ENCODE peak calls at places on chromosomes 11 and 22, in nine cellular contexts. One of them, this sample, is unnamed.

GRCh38 chr11:112784323-112785073 is 176.7 kb upstream of the NCAM1 start:
- DNase-seq in fibroblast of villous mesenchyme: peak; percentile 3
- DNase-seq in IMR-90: no peak
- DNase-seq in Caco-2: no peak
- DNase-seq in naive thymus-derived CD4-positive, alpha-beta T cell: no peak
- DNase-seq in mesendoderm: peak; percentile 31
- DNase-seq in NB4: no peak
- DNase-seq in heart left ventricle: peak; percentile 91
- DNase-seq in neuronal stem cell: no peak
- DNase-seq in this sample: peak; percentile 35

GRCh38 chr11:60087239-60087638 is 1.2 kb upstream of the MS4A2 start:
- DNase-seq in naive thymus-derived CD4-positive, alpha-beta T cell: no peak
- DNase-seq in fibroblast of villous mesenchyme: no peak
- DNase-seq in IMR-90: no peak
- DNase-seq in NB4: no peak
- DNase-seq in heart left ventricle: no peak
- DNase-seq in neuronal stem cell: no peak
- DNase-seq in Caco-2: no peak
- DNase-seq in mesendoderm: no peak
- DNase-seq in this sample: no peak

GRCh38 chr11:29962243-29962642 is 54.6 kb downstream of the KCNA4 start:
- DNase-seq in Caco-2: peak; percentile 46
- DNase-seq in neuronal stem cell: no peak
- DNase-seq in mesendoderm: peak; percentile 75
- DNase-seq in NB4: peak; percentile 23
- DNase-seq in heart left ventricle: no peak
- DNase-seq in fibroblast of villous mesenchyme: no peak
- DNase-seq in IMR-90: no peak
- DNase-seq in naive thymus-derived CD4-positive, alpha-beta T cell: no peak
- DNase-seq in this sample: no peak

GRCh38 chr22:47138898-47139789 is 376.7 kb downstream of the TBC1D22A start:
- DNase-seq in mesendoderm: no peak
- DNase-seq in naive thymus-derived CD4-positive, alpha-beta T cell: no peak
- DNase-seq in IMR-90: no peak
- DNase-seq in Caco-2: no peak
- DNase-seq in heart left ventricle: peak; percentile 7
- DNase-seq in neuronal stem cell: no peak
- DNase-seq in fibroblast of villous mesenchyme: no peak
- DNase-seq in NB4: no peak
- DNase-seq in this sample: no peak

GRCh38 chr11:44335052-44335894 is 25.3 kb upstream of the ALX4 start:
- DNase-seq in heart left ventricle: no peak
- DNase-seq in mesendoderm: no peak
- DNase-seq in Caco-2: no peak
- DNase-seq in IMR-90: no peak
- DNase-seq in NB4: no peak
- DNase-seq in fibroblast of villous mesenchyme: no peak
- DNase-seq in naive thymus-derived CD4-positive, alpha-beta T cell: no peak
- DNase-seq in neuronal stem cell: no peak
- DNase-seq in this sample: no peak

GRCh38 chr11:61682093-61682732 is 2.0 kb downstream of the DAGLA start:
- DNase-seq in NB4: no peak
- DNase-seq in Caco-2: peak; percentile 90
- DNase-seq in mesendoderm: no peak
- DNase-seq in naive thymus-derived CD4-positive, alpha-beta T cell: no peak
- DNase-seq in neuronal stem cell: no peak
- DNase-seq in heart left ventricle: peak; percentile 81
- DNase-seq in fibroblast of villous mesenchyme: no peak
- DNase-seq in IMR-90: no peak
- DNase-seq in this sample: no peak

GRCh38 chr22:36734171-36735058 is 30.9 kb upstream of the CACNG2 start:
- DNase-seq in fibroblast of villous mesenchyme: peak; percentile 22
- DNase-seq in neuronal stem cell: no peak
- DNase-seq in Caco-2: no peak
- DNase-seq in NB4: peak; percentile 44
- DNase-seq in heart left ventricle: no peak
- DNase-seq in mesendoderm: peak; percentile 14
- DNase-seq in IMR-90: peak; percentile 51
- DNase-seq in naive thymus-derived CD4-positive, alpha-beta T cell: no peak
- DNase-seq in this sample: peak; percentile 37

GRCh38 chr11:129089279-129089678 is 102.8 kb downstream of the ARHGAP32 start:
- DNase-seq in Caco-2: no peak
- DNase-seq in NB4: no peak
- DNase-seq in neuronal stem cell: no peak
- DNase-seq in naive thymus-derived CD4-positive, alpha-beta T cell: no peak
- DNase-seq in heart left ventricle: no peak
- DNase-seq in fibroblast of villous mesenchyme: peak; percentile 12
- DNase-seq in mesendoderm: peak; percentile 43
- DNase-seq in IMR-90: no peak
- DNase-seq in this sample: no peak

GRCh38 chr11:55956521-55956920 is 13.2 kb downstream of the OR10AG1 start:
- DNase-seq in heart left ventricle: no peak
- DNase-seq in NB4: no peak
- DNase-seq in IMR-90: no peak
- DNase-seq in naive thymus-derived CD4-positive, alpha-beta T cell: no peak
- DNase-seq in Caco-2: peak; percentile 74
- DNase-seq in neuronal stem cell: no peak
- DNase-seq in mesendoderm: no peak
- DNase-seq in fibroblast of villous mesenchyme: no peak
- DNase-seq in this sample: no peak

GRCh38 chr11:121630041-121630440 is 177.3 kb upstream of the SORL1-AS1 start:
- DNase-seq in NB4: no peak
- DNase-seq in fibroblast of villous mesenchyme: peak; percentile 62
- DNase-seq in heart left ventricle: no peak
- DNase-seq in mesendoderm: no peak
- DNase-seq in IMR-90: peak; percentile 93
- DNase-seq in Caco-2: no peak
- DNase-seq in naive thymus-derived CD4-positive, alpha-beta T cell: no peak
- DNase-seq in neuronal stem cell: no peak
- DNase-seq in this sample: peak; percentile 84

GRCh38 chr11:119774180-119774763 is 45.3 kb upstream of the NECTIN1 start:
- DNase-seq in Caco-2: no peak
- DNase-seq in NB4: peak; percentile 49
- DNase-seq in heart left ventricle: no peak
- DNase-seq in neuronal stem cell: peak; percentile 68
- DNase-seq in naive thymus-derived CD4-positive, alpha-beta T cell: no peak
- DNase-seq in fibroblast of villous mesenchyme: peak; percentile 39
- DNase-seq in IMR-90: peak; percentile 13
- DNase-seq in mesendoderm: peak; percentile 72
- DNase-seq in this sample: peak; percentile 33

GRCh38 chr11:60504219-60504618 is 11.0 kb upstream of the MS4A13 start:
- DNase-seq in heart left ventricle: no peak
- DNase-seq in Caco-2: no peak
- DNase-seq in fibroblast of villous mesenchyme: no peak
- DNase-seq in NB4: peak; percentile 4
- DNase-seq in neuronal stem cell: no peak
- DNase-seq in IMR-90: no peak
- DNase-seq in mesendoderm: no peak
- DNase-seq in naive thymus-derived CD4-positive, alpha-beta T cell: no peak
- DNase-seq in this sample: no peak

GRCh38 chr22:37431366-37431765 is 4.1 kb upstream of the ELFN2 start:
- DNase-seq in IMR-90: peak; percentile 12
- DNase-seq in mesendoderm: no peak
- DNase-seq in heart left ventricle: no peak
- DNase-seq in fibroblast of villous mesenchyme: no peak
- DNase-seq in Caco-2: no peak
- DNase-seq in neuronal stem cell: no peak
- DNase-seq in naive thymus-derived CD4-positive, alpha-beta T cell: no peak
- DNase-seq in NB4: no peak
- DNase-seq in this sample: no peak

DNA sequence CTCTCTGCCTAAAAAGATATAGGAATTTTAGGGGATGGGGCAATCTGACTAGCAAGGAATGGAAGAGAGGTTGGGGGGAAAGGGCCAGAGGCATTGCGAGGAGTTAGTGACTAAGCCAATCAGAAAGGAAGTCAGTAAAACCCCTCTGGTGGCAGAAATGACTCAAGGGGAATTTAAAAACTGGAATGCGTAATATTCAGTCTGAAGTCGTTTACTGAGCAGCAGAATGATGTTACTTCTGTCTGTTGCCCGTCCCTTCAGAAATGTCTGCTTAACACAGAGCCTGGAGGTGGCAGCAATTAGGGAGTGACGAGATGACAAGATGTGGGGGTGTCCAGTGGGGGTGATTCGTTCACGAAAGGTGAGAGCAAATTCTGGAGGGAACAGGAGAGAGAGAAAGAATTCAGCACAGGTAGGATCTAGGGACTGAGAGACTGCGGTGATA is 107.7 kb upstream of the CLMP start:
- DNase-seq in NB4: peak; percentile 46
- DNase-seq in mesendoderm: peak; percentile 59
- DNase-seq in neuronal stem cell: no peak
- DNase-seq in naive thymus-derived CD4-positive, alpha-beta T cell: peak; percentile 46
- DNase-seq in Caco-2: no peak
- DNase-seq in IMR-90: peak; percentile 72
- DNase-seq in heart left ventricle: no peak
- DNase-seq in fibroblast of villous mesenchyme: peak; percentile 24
- DNase-seq in this sample: peak; percentile 44
- H3K4me3 ChIP-seq in NB4: no peak overlapping the region
- H3K4me3 ChIP-seq in mesendoderm: no peak overlapping the region
- H3K4me3 ChIP-seq in neuronal stem cell: no peak overlapping the region
- H3K4me3 ChIP-seq in naive thymus-derived CD4-positive, alpha-beta T cell: no peak overlapping the region
- H3K4me3 ChIP-seq in Caco-2: no peak overlapping the region
- H3K4me3 ChIP-seq in IMR-90: no peak overlapping the region
- H3K4me3 ChIP-seq in heart left ventricle: no peak overlapping the region
- H3K4me3 ChIP-seq in fibroblast of villous mesenchyme: no peak overlapping the region
- H3K4me3 ChIP-seq in this sample: no peak overlapping the region

DNA sequence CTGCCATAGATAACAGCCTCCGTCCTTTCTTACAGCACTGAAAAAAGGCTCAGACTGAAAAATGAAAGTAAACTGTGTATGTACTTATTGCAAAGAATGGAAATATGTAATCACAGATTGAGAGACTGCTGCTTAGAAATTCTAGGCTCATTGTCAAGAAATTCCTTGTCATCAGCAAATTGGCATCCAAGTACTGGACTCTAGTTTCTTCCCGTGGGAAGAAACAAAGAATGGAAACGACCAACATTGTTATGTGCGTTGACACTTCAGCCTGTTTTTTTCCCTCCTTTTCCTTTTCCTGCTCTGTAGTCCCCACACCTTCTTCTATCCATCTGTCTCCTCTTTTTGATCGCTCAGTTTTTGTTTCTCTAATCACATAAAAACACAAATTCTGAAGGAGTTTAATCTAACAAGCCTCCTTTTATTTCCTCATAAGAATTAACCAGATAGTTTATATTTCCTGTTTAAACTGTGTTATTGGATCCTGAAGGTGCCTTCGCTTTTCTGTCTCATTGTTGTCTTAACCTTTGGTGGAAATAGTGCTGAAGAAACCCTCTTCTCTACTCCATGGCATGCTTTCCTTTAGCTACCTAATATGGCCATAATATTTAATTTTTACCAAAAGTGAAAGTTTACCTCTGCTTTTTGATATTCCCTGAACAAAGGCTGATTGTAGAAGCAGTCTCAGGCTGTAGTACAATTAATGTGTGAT is 20.0 kb upstream of the CASP12 start:
- DNase-seq in NB4: peak; percentile 15
- DNase-seq in neuronal stem cell: no peak
- DNase-seq in naive thymus-derived CD4-positive, alpha-beta T cell: no peak
- DNase-seq in Caco-2: no peak
- DNase-seq in mesendoderm: no peak
- DNase-seq in fibroblast of villous mesenchyme: peak; percentile 77
- DNase-seq in heart left ventricle: no peak
- DNase-seq in IMR-90: peak; percentile 93
- DNase-seq in this sample: peak; percentile 82
- H3K4me3 ChIP-seq in NB4: peak overlapping the region; percentile 56
- H3K4me3 ChIP-seq in neuronal stem cell: no peak overlapping the region
- H3K4me3 ChIP-seq in naive thymus-derived CD4-positive, alpha-beta T cell: peak overlapping the region; percentile 60
- H3K4me3 ChIP-seq in Caco-2: no peak overlapping the region
- H3K4me3 ChIP-seq in mesendoderm: no peak overlapping the region
- H3K4me3 ChIP-seq in fibroblast of villous mesenchyme: peak overlapping the region; percentile 47
- H3K4me3 ChIP-seq in heart left ventricle: peak overlapping the region; percentile 45
- H3K4me3 ChIP-seq in IMR-90: peak overlapping the region; percentile 45
- H3K4me3 ChIP-seq in this sample: peak overlapping the region; percentile 32

DNA sequence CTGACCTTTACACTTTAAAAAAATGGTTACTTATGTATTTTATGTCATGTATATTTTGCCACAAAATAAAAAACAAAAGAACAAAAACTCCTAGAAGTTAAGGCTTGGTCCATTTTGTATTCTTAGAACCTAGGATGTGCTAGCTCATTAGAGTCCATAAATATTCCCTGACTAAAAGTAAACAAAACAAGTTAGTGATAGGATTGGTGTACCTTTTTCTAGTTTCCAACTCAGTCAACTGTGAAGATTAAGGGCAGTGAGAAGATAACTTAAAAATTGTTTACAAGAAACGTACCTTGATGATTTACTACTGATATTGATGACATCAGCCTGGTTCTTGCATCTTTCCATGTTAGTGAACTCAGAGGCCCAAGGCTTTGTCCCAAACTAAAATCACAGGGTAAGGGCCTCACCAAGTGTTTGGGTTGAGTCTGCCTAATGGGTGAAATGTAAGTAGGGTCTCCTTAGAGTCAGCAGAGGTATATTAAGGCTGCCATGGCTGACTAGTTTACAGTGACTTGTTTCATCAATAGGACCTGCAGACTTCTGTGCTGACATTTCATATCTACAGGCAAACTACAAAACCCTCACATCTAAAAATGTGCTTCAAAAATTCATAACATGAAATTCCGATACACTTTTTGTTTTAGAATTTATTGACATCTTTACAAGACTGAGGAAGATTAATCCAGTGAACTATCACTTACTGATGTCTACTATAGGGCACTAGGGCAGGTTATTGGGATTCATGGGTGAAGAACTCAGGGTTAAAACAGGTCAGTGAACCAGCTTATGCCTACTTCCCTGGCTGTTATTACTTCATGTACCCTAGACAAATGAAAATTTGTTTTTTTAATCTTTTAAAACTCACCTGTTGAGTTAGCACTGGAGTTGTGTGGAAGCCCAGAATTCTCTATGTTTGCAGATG is 4.4 kb downstream of the TMEM123 start:
- DNase-seq in heart left ventricle: no peak
- DNase-seq in Caco-2: no peak
- DNase-seq in naive thymus-derived CD4-positive, alpha-beta T cell: no peak
- DNase-seq in NB4: no peak
- DNase-seq in IMR-90: no peak
- DNase-seq in neuronal stem cell: no peak
- DNase-seq in fibroblast of villous mesenchyme: no peak
- DNase-seq in mesendoderm: no peak
- DNase-seq in this sample: no peak
- H3K4me3 ChIP-seq in heart left ventricle: no peak overlapping the region
- H3K4me3 ChIP-seq in Caco-2: no peak overlapping the region
- H3K4me3 ChIP-seq in naive thymus-derived CD4-positive, alpha-beta T cell: peak overlapping the region; percentile 32
- H3K4me3 ChIP-seq in NB4: peak overlapping the region; percentile 79
- H3K4me3 ChIP-seq in IMR-90: no peak overlapping the region
- H3K4me3 ChIP-seq in neuronal stem cell: no peak overlapping the region
- H3K4me3 ChIP-seq in fibroblast of villous mesenchyme: no peak overlapping the region
- H3K4me3 ChIP-seq in mesendoderm: no peak overlapping the region
- H3K4me3 ChIP-seq in this sample: no peak overlapping the region

DNA sequence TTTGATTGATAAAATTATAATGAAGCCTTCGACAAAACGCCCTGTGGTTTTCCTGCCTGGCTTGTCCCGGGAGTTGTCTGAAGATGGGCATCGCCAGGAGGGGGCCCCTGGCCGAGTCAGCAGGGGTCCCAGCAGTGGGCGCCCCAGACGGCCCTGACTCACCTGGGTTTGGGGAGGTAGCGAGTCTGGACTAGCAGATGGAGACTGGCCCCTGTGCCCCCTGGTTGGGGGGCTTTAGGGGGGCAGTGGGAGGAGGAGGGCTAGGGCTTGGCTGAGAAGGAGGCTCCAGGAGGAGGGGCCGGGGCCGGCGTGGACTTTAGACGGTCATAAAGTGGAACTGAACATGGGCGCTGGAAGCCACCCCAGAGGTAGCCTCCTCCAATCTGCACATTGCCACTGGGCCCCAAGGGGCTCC is 410 bp upstream of the LIF start:
- DNase-seq in fibroblast of villous mesenchyme: no peak
- DNase-seq in IMR-90: no peak
- DNase-seq in Caco-2: peak; percentile 72
- DNase-seq in mesendoderm: no peak
- DNase-seq in NB4: no peak
- DNase-seq in naive thymus-derived CD4-positive, alpha-beta T cell: peak; percentile 46
- DNase-seq in neuronal stem cell: no peak
- DNase-seq in heart left ventricle: no peak
- DNase-seq in this sample: no peak
- H3K4me3 ChIP-seq in fibroblast of villous mesenchyme: peak overlapping the region; percentile 70
- H3K4me3 ChIP-seq in IMR-90: peak overlapping the region; percentile 87
- H3K4me3 ChIP-seq in Caco-2: peak overlapping the region; percentile 64
- H3K4me3 ChIP-seq in mesendoderm: no peak overlapping the region
- H3K4me3 ChIP-seq in NB4: no peak overlapping the region
- H3K4me3 ChIP-seq in naive thymus-derived CD4-positive, alpha-beta T cell: peak overlapping the region; percentile 58
- H3K4me3 ChIP-seq in neuronal stem cell: peak overlapping the region; percentile 62
- H3K4me3 ChIP-seq in heart left ventricle: no peak overlapping the region
- H3K4me3 ChIP-seq in this sample: no peak overlapping the region